ENCODE peak calls at places on chromosomes 5 and 9, in five cellular contexts. B is CD8-positive, alpha-beta T cell; O is HCT116; E is gastrocnemius medialis; Z is GM12878. A is an unnamed sample.

GRCh38 chr5:92864591-92864990 is 716.4 kb downstream of the NR2F1-AS1 start:
- DNase-seq in E (no peak), B (no peak), Z (no peak), O (no peak), A (no peak)

GRCh38 chr5:37495210-37495609 is 116.1 kb downstream of the WDR70 start:
- DNase-seq in E (no peak), Z (no peak), O (no peak), B (no peak), A (no peak)

GRCh38 chr5:122755740-122756139 is 19.1 kb upstream of the SNX2 start:
- DNase-seq in E (no peak), O (no peak), B (no peak), Z (no peak), A (no peak)

GRCh38 chr9:24881361-24881760 is 335.7 kb upstream of the IZUMO3 start:
- DNase-seq in B (no peak), O (no peak), E (no peak), Z (no peak), A (no peak)

GRCh38 chr9:127950513-127951210 is 13.0 kb upstream of the DPM2 start:
- DNase-seq in Z (no peak), O (no peak), E (no peak), B (peak), A (no peak)

GRCh38 chr5:136030956-136031611 is 2.3 kb downstream of the TGFBI start:
- DNase-seq in E (no peak), O (no peak), Z (peak), B (no peak), A (peak)

GRCh38 chr5:140630296-140630695 is 2.7 kb downstream of the CD14 start:
- DNase-seq in B (no peak), E (no peak), O (no peak), Z (no peak), A (no peak)

GRCh38 chr9:95012035-95012708 is 285.7 kb downstream of the AOPEP start:
- DNase-seq in E (no peak), Z (no peak), B (no peak), O (no peak), A (no peak)

GRCh38 chr5:84036842-84037241 is 316.2 kb upstream of the HAPLN1 start:
- DNase-seq in O (no peak), B (no peak), Z (no peak), E (no peak), A (no peak)

GRCh38 chr9:2489838-2490314 is 131.7 kb upstream of the VLDLR start:
- DNase-seq in E (no peak), Z (no peak), B (no peak), O (no peak), A (no peak)

GRCh38 chr9:114047717-114048116 is 30.4 kb downstream of the AMBP start:
- DNase-seq in B (no peak), E (no peak), Z (no peak), O (peak), A (peak)

GRCh38 chr9:88922091-88922490 is 69.2 kb upstream of the S1PR3 start:
- DNase-seq in B (peak), Z (peak), O (no peak), E (no peak), A (peak)

GRCh38 chr5:171946382-171946781 is 60.1 kb downstream of the FBXW11 start:
- DNase-seq in O (no peak), B (no peak), Z (no peak), E (no peak), A (no peak)

GRCh38 chr5:168317096-168317520 is 25.7 kb downstream of the WWC1 start:
- DNase-seq in Z (no peak), E (no peak), B (no peak), O (no peak), A (no peak)

GRCh38 chr9:73219985-73220626 is 68.4 kb downstream of the ANXA1 start:
- DNase-seq in Z (peak), E (no peak), O (no peak), B (no peak), A (peak)

GRCh38 chr5:80961376-80962281 is 1.5 kb downstream of the RASGRF2 start:
- DNase-seq in E (no peak), B (peak), O (no peak), Z (no peak), A (no peak)

GRCh38 chr5:77850536-77851228 is 74.5 kb upstream of the TBCA start:
- DNase-seq in B (no peak), O (no peak), Z (no peak), E (no peak), A (no peak)

GRCh38 chr5:77853353-77853907 is 77.3 kb upstream of the TBCA start:
- DNase-seq in E (no peak), O (no peak), B (no peak), Z (no peak), A (no peak)

GRCh38 chr5:77852068-77852513 is 76.0 kb upstream of the TBCA start:
- DNase-seq in E (no peak), B (no peak), Z (no peak), O (no peak), A (peak)

GRCh38 chr5:77852514-77853352 is 76.6 kb upstream of the TBCA start:
- DNase-seq in E (no peak), B (peak), O (no peak), Z (peak), A (peak)

DNA sequence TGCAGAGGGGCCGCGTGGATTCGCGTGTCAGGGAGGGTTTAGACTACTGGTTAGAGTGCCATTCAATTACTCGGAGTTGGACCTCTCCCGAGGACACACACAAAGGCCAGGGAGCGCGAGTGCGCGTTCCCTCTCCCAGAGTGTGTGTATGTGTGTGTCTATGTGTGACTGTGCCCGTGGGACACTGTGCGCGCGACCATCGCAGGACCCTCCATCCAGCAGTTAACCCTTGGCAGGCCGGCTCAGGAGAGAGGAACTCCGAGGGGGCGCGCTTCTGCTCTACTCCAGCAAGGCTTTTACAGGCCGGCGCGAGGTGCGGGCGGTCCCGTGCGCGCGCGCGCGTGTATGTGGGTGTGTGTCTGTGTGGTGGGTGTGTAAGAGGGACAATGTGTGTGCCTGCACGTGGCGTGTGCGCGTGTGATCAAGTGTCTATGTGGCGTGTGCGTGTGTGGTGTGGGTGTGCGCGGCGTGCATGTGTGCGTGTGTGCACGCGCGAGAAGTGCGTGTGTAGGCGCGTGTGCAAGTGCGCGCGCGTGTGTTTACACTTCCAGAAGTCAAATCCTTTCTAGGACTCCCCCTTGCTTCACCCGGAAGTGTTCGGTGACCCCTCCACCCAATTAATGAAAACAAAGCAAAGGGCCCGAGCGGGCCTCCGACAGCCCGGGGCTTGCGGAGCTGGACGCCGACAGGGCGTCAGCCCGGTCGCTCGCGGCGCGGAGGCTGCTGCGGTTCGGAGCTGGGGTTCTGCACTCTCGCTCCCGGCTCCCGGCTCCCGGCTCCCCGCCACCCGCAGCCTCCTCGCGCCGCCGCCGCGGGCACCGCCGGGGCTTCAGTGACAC is 75.3 kb upstream of the TBCA start:
- DNase-seq in O (no peak), Z (no peak), E (no peak), B (no peak), A (peak)
- H3K4me3 ChIP-seq in O (no peak), Z (peak), E (peak), B (peak), A (peak)

DNA sequence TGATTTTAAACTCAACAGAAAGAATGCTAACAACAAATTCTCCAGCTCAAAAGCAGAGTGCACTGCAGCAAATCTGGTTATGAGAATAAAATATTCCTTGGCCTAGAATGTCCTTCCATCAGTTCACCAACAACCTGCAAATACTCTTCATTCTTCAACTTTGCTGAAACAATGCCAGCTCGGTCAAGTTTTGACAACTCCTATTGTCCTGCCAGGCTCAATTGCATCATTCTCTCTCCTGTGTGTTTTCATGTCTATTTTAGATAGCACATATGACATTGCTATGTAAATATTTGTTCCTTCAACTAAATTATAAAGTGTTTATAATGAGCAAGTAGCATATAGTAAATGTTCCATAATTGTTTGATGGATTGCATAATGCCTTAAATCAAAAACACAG is 463.8 kb downstream of the TLE1 start:
- DNase-seq in O (no peak), E (no peak), Z (no peak), B (no peak), A (no peak)
- TF ChIP-seq CTCF in O (no peak), E (no peak), Z (no peak), B (no peak), A (no peak)

GRCh38 chr5:151937851-151938250 is 13.2 kb upstream of the GLRA1 start:
- DNase-seq in B (no peak), O (no peak), E (no peak), Z (no peak), A (no peak)
- H3K4me3 ChIP-seq in B (no peak), O (no peak), E (no peak), Z (no peak), A (no peak)

DNA sequence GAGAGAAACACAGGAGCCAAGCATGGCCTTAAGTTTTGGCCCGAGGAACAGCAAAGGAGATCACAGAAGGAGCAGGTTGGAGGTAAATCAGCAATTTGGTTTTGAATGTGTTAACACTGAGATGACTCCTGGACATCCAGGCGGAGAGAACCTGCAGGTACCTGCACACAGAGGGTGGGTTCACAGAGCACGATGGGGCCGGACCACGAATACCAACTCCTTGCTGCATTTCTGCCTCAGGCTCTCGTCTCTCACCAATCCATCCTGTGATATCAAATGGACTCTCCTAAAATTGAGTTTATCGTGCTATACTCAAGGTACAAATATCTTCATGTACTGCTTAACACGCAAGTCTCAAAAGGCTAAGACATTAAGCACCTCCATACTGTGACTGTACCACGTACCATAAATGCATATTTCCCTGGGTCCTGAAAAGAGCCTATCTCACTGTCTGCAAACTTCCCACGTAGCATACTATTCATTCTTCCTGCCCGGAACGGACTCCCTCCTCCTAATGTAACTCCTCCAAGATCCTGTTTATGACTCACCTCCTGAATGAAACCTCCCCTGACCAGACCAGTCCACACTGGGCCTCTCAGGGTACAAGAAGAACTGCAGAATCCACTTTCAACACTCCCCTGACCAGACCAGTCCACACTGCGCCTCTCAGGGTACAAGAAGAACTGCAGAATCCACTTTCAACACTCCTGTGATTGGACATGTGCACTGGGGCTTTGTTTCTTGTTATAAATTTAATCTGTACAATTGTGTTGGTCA is 380.8 kb upstream of the RFX3 start:
- DNase-seq in O (peak), E (no peak), B (no peak), Z (no peak), A (no peak)
- TF ChIP-seq CTCF in O (peak), E (no peak), B (no peak), Z (no peak), A (no peak)

A was measured in GM12865.